ENCODE peak calls at places on chromosome 2, in five cellular contexts. C is A549; R is anterior cingulate cortex; F is activated CD4-positive, alpha-beta T cell treated with anti-CD3 and anti-CD28 coated beads, Interleukin-2, amount 50 U/mL, for 4 hours; Y is adrenal gland. X is an unnamed sample.

GRCh38 chr2:72780483-72780882 is 45.4 kb downstream of the EXOC6B start:
- DNase-seq in C (peak; percentile 25), R (no peak), F (no peak), Y (no peak), X (no peak)

GRCh38 chr2:120552800-120553471 is 182.7 kb upstream of the GLI2 start:
- DNase-seq in C (peak; percentile 78), R (no peak), F (no peak), Y (peak; percentile 93), X (peak; percentile 93)

GRCh38 chr2:72031346-72032115 is 116.1 kb downstream of the CYP26B1 start:
- DNase-seq in C (no peak), R (no peak), F (no peak), Y (no peak), X (no peak)

GRCh38 chr2:126825306-126825705 is 73.4 kb upstream of the TEX51 start:
- DNase-seq in C (no peak), R (peak; percentile 27), F (no peak), Y (no peak), X (no peak)

GRCh38 chr2:102021776-102022175 is 30.0 kb downstream of the IL1R2 start:
- DNase-seq in C (no peak), R (no peak), F (no peak), Y (no peak), X (no peak)

GRCh38 chr2:137133231-137133630 is 367.9 kb downstream of the THSD7B start:
- DNase-seq in C (no peak), R (no peak), F (no peak), Y (no peak), X (no peak)

GRCh38 chr2:108935231-108935863 is 53.7 kb downstream of the EDAR start:
- DNase-seq in C (no peak), R (no peak), F (no peak), Y (no peak), X (no peak)

GRCh38 chr2:12493031-12493513 is 223.7 kb upstream of the TRIB2 start:
- DNase-seq in C (no peak), R (no peak), F (peak; percentile 34), Y (peak; percentile 88), X (no peak)

GRCh38 chr2:176729706-176730569 is 460.7 kb downstream of the MTX2 start:
- DNase-seq in C (no peak), R (no peak), F (no peak), Y (peak; percentile 58), X (peak; percentile 29)

GRCh38 chr2:202096736-202097135 is 23.7 kb downstream of the KIAA2012 start:
- DNase-seq in C (no peak), R (no peak), F (no peak), Y (no peak), X (no peak)